ENCODE peak calls at places on chromosomes 11 and 22, in ten cellular contexts. One of them, this sample, is unnamed.

GRCh38 chr11:110830344-110831141 is 118.3 kb upstream of the ARHGAP20 start:
- DNase-seq in left lung: no peak
- DNase-seq in PC-3: no peak
- DNase-seq in PC-9: no peak
- DNase-seq in colonic mucosa: no peak
- DNase-seq in HCT116: no peak
- DNase-seq in sigmoid colon: no peak
- DNase-seq in Caco-2: no peak
- DNase-seq in heart right ventricle: no peak
- DNase-seq in heart left ventricle: no peak
- DNase-seq in this sample: no peak

GRCh38 chr11:44611687-44612437 is 46.4 kb downstream of the CD82 start:
- DNase-seq in PC-3: no peak
- DNase-seq in Caco-2: no peak
- DNase-seq in sigmoid colon: no peak
- DNase-seq in PC-9: no peak
- DNase-seq in heart right ventricle: peak; percentile 41
- DNase-seq in left lung: no peak
- DNase-seq in HCT116: no peak
- DNase-seq in colonic mucosa: no peak
- DNase-seq in heart left ventricle: no peak
- DNase-seq in this sample: no peak

GRCh38 chr11:17762309-17762974 is 27.9 kb downstream of the KCNC1 start:
- DNase-seq in left lung: peak; percentile 31
- DNase-seq in PC-9: no peak
- DNase-seq in Caco-2: no peak
- DNase-seq in heart right ventricle: no peak
- DNase-seq in heart left ventricle: no peak
- DNase-seq in sigmoid colon: no peak
- DNase-seq in colonic mucosa: no peak
- DNase-seq in HCT116: peak; percentile 28
- DNase-seq in PC-3: peak; percentile 32
- DNase-seq in this sample: no peak

GRCh38 chr22:22928666-22929380 is 41.2 kb downstream of the IGLL5 start:
- DNase-seq in heart left ventricle: peak; percentile 39
- DNase-seq in colonic mucosa: peak; percentile 28
- DNase-seq in sigmoid colon: no peak
- DNase-seq in PC-9: no peak
- DNase-seq in heart right ventricle: peak; percentile 35
- DNase-seq in PC-3: peak; percentile 40
- DNase-seq in Caco-2: no peak
- DNase-seq in HCT116: no peak
- DNase-seq in left lung: peak; percentile 67
- DNase-seq in this sample: no peak

GRCh38 chr11:77030834-77031414 is 3.3 kb upstream of the B3GNT6 start:
- DNase-seq in sigmoid colon: no peak
- DNase-seq in heart right ventricle: no peak
- DNase-seq in colonic mucosa: peak; percentile 15
- DNase-seq in left lung: no peak
- DNase-seq in PC-9: no peak
- DNase-seq in PC-3: no peak
- DNase-seq in HCT116: no peak
- DNase-seq in heart left ventricle: no peak
- DNase-seq in Caco-2: no peak
- DNase-seq in this sample: no peak

GRCh38 chr22:35795476-35795875 is 77.8 kb downstream of the APOL5 start:
- DNase-seq in PC-9: no peak
- DNase-seq in heart right ventricle: no peak
- DNase-seq in colonic mucosa: no peak
- DNase-seq in PC-3: peak; percentile 20
- DNase-seq in HCT116: no peak
- DNase-seq in left lung: no peak
- DNase-seq in heart left ventricle: no peak
- DNase-seq in sigmoid colon: no peak
- DNase-seq in Caco-2: no peak
- DNase-seq in this sample: no peak

GRCh38 chr11:74437441-74437840 is 29.9 kb downstream of the KCNE3 start:
- DNase-seq in heart left ventricle: no peak
- DNase-seq in PC-3: peak; percentile 31
- DNase-seq in Caco-2: no peak
- DNase-seq in colonic mucosa: no peak
- DNase-seq in HCT116: no peak
- DNase-seq in heart right ventricle: no peak
- DNase-seq in sigmoid colon: no peak
- DNase-seq in PC-9: no peak
- DNase-seq in left lung: no peak
- DNase-seq in this sample: no peak

GRCh38 chr11:3859373-3859881 is 4.0 kb downstream of the STIM1 start:
- DNase-seq in heart left ventricle: peak; percentile 86
- DNase-seq in colonic mucosa: peak; percentile 69
- DNase-seq in Caco-2: no peak
- DNase-seq in heart right ventricle: peak; percentile 80
- DNase-seq in sigmoid colon: no peak
- DNase-seq in PC-9: no peak
- DNase-seq in HCT116: no peak
- DNase-seq in left lung: no peak
- DNase-seq in PC-3: no peak
- DNase-seq in this sample: peak; percentile 82

GRCh38 chr11:34724973-34725372 is 104.1 kb downstream of the EHF start:
- DNase-seq in heart right ventricle: no peak
- DNase-seq in sigmoid colon: no peak
- DNase-seq in HCT116: no peak
- DNase-seq in colonic mucosa: no peak
- DNase-seq in left lung: no peak
- DNase-seq in PC-3: no peak
- DNase-seq in PC-9: no peak
- DNase-seq in Caco-2: no peak
- DNase-seq in heart left ventricle: no peak
- DNase-seq in this sample: no peak

GRCh38 chr22:43168416-43169309 is 17.3 kb downstream of the TSPO start:
- DNase-seq in sigmoid colon: no peak
- DNase-seq in PC-9: no peak
- DNase-seq in HCT116: no peak
- DNase-seq in heart left ventricle: peak; percentile 32
- DNase-seq in heart right ventricle: no peak
- DNase-seq in colonic mucosa: no peak
- DNase-seq in PC-3: no peak
- DNase-seq in Caco-2: no peak
- DNase-seq in left lung: no peak
- DNase-seq in this sample: no peak

GRCh38 chr11:2929880-2930704 is 872 bp upstream of the PHLDA2 start:
- DNase-seq in PC-9: no peak
- DNase-seq in colonic mucosa: peak; percentile 79
- DNase-seq in heart right ventricle: no peak
- DNase-seq in heart left ventricle: peak; percentile 38
- DNase-seq in PC-3: peak; percentile 72
- DNase-seq in HCT116: peak; percentile 46
- DNase-seq in left lung: peak; percentile 88
- DNase-seq in Caco-2: peak; percentile 69
- DNase-seq in sigmoid colon: peak; percentile 70
- DNase-seq in this sample: peak; percentile 21

GRCh38 chr11:2318123-2318522 is 16.3 kb downstream of the TSPAN32 start:
- DNase-seq in left lung: no peak
- DNase-seq in sigmoid colon: peak; percentile 6
- DNase-seq in heart left ventricle: no peak
- DNase-seq in HCT116: no peak
- DNase-seq in PC-9: no peak
- DNase-seq in PC-3: no peak
- DNase-seq in Caco-2: no peak
- DNase-seq in heart right ventricle: no peak
- DNase-seq in colonic mucosa: no peak
- DNase-seq in this sample: no peak

GRCh38 chr11:67120881-67121710 is 2.0 kb downstream of the KDM2A start:
- DNase-seq in HCT116: no peak
- DNase-seq in sigmoid colon: peak; percentile 70
- DNase-seq in PC-9: peak; percentile 18
- DNase-seq in heart left ventricle: no peak
- DNase-seq in colonic mucosa: peak; percentile 55
- DNase-seq in Caco-2: peak; percentile 20
- DNase-seq in left lung: no peak
- DNase-seq in PC-3: peak; percentile 43
- DNase-seq in heart right ventricle: peak; percentile 13
- DNase-seq in this sample: peak; percentile 51

DNA sequence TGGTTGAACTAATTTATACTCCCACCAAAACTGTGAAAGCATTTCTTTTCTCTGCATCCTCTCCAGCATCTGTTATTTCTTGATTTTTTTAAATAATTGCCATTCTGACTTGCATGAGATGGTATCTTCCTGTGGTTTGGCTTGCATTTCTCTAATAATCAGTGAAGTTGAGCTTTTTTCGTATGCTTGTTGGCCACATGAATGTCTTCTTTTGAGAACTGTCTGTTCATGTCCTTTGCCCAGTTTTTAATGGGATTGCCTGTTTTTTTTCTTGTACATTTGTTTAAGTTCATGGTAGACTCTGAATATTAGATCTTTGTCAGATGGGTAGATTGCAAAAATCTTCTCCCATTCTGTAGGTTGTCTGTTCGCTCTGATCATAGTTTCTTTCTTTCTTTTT is 46.1 kb downstream of the MS4A13 start:
- DNase-seq in Caco-2: no peak
- DNase-seq in PC-9: no peak
- DNase-seq in colonic mucosa: no peak
- DNase-seq in PC-3: no peak
- DNase-seq in sigmoid colon: no peak
- DNase-seq in heart right ventricle: no peak
- DNase-seq in HCT116: no peak
- DNase-seq in left lung: no peak
- DNase-seq in heart left ventricle: no peak
- DNase-seq in this sample: no peak
- H3K9me3 ChIP-seq in Caco-2: no peaks in the 10 kb centered on the region
- H3K9me3 ChIP-seq in PC-9: peaks cover 6% of the 10 kb centered on the region
- H3K9me3 ChIP-seq in colonic mucosa: no peaks in the 10 kb centered on the region
- H3K9me3 ChIP-seq in PC-3: no peaks in the 10 kb centered on the region
- H3K9me3 ChIP-seq in sigmoid colon: no peaks in the 10 kb centered on the region
- H3K9me3 ChIP-seq in heart right ventricle: peaks cover 2% of the 10 kb centered on the region
- H3K9me3 ChIP-seq in HCT116: no peaks in the 10 kb centered on the region
- H3K9me3 ChIP-seq in left lung: no peaks in the 10 kb centered on the region
- H3K9me3 ChIP-seq in heart left ventricle: peaks cover 39% of the 10 kb centered on the region
- H3K9me3 ChIP-seq in this sample: no peaks in the 10 kb centered on the region

GRCh38 chr22:19942071-19942885 is 660 bp upstream of the TXNRD2 start:
- DNase-seq in Caco-2: peak; percentile 30
- DNase-seq in colonic mucosa: no peak
- DNase-seq in heart right ventricle: peak; percentile 44
- DNase-seq in PC-9: no peak
- DNase-seq in HCT116: no peak
- DNase-seq in left lung: peak; percentile 79
- DNase-seq in heart left ventricle: peak; percentile 40
- DNase-seq in sigmoid colon: peak; percentile 73
- DNase-seq in PC-3: no peak
- DNase-seq in this sample: peak; percentile 73

GRCh38 chr22:19942886-19943664 is 1.5 kb upstream of the TXNRD2 start:
- DNase-seq in HCT116: no peak
- DNase-seq in PC-3: peak; percentile 28
- DNase-seq in sigmoid colon: peak; percentile 81
- DNase-seq in colonic mucosa: no peak
- DNase-seq in heart right ventricle: peak; percentile 30
- DNase-seq in Caco-2: no peak
- DNase-seq in left lung: peak; percentile 45
- DNase-seq in PC-9: no peak
- DNase-seq in heart left ventricle: peak; percentile 42
- DNase-seq in this sample: peak; percentile 75

GRCh38 chr22:19940536-19941364 is 822 bp upstream of the COMT start:
- DNase-seq in PC-3: no peak
- DNase-seq in HCT116: no peak
- DNase-seq in heart right ventricle: no peak
- DNase-seq in sigmoid colon: peak; percentile 65
- DNase-seq in colonic mucosa: no peak
- DNase-seq in Caco-2: no peak
- DNase-seq in left lung: peak; percentile 57
- DNase-seq in heart left ventricle: peak; percentile 33
- DNase-seq in PC-9: no peak
- DNase-seq in this sample: no peak

GRCh38 chr22:19941365-19942070 is at the start of the genes COMT and TXNRD2:
- DNase-seq in left lung: peak; percentile 95
- DNase-seq in colonic mucosa: peak; percentile 74
- DNase-seq in heart right ventricle: peak; percentile 65
- DNase-seq in HCT116: no peak
- DNase-seq in PC-3: peak; percentile 57
- DNase-seq in sigmoid colon: peak; percentile 82
- DNase-seq in PC-9: peak; percentile 50
- DNase-seq in heart left ventricle: peak; percentile 82
- DNase-seq in Caco-2: peak; percentile 88
- DNase-seq in this sample: peak; percentile 61

GRCh38 chr22:19943665-19944026 is 2.0 kb upstream of the TXNRD2 start:
- DNase-seq in sigmoid colon: peak; percentile 61
- DNase-seq in PC-9: no peak
- DNase-seq in colonic mucosa: no peak
- DNase-seq in left lung: peak; percentile 27
- DNase-seq in PC-3: no peak
- DNase-seq in heart right ventricle: no peak
- DNase-seq in Caco-2: no peak
- DNase-seq in HCT116: no peak
- DNase-seq in heart left ventricle: peak; percentile 27
- DNase-seq in this sample: no peak
- TF ChIP-seq CTCF in sigmoid colon: no peak
- TF ChIP-seq CTCF in PC-9: no peak
- TF ChIP-seq CTCF in colonic mucosa: no peak
- TF ChIP-seq CTCF in left lung: no peak
- TF ChIP-seq CTCF in PC-3: no peak
- TF ChIP-seq CTCF in heart right ventricle: no peak
- TF ChIP-seq CTCF in Caco-2: no peak
- TF ChIP-seq CTCF in HCT116: peak; percentile 16
- TF ChIP-seq CTCF in heart left ventricle: no peak
- TF ChIP-seq CTCF in this sample: no peak

GRCh38 chr11:50188040-50188439 is 155.4 kb downstream of the OR4C45 start:
- DNase-seq in heart right ventricle: no peak
- DNase-seq in Caco-2: no peak
- DNase-seq in sigmoid colon: no peak
- DNase-seq in colonic mucosa: no peak
- DNase-seq in PC-3: no peak
- DNase-seq in left lung: no peak
- DNase-seq in HCT116: no peak
- DNase-seq in PC-9: no peak
- DNase-seq in heart left ventricle: no peak
- DNase-seq in this sample: no peak
- H3K9me3 ChIP-seq in heart right ventricle: no peaks in the 10 kb centered on the region
- H3K9me3 ChIP-seq in Caco-2: no peaks in the 10 kb centered on the region
- H3K9me3 ChIP-seq in sigmoid colon: peaks cover 2% of the 10 kb centered on the region
- H3K9me3 ChIP-seq in colonic mucosa: peaks cover 4% of the 10 kb centered on the region
- H3K9me3 ChIP-seq in PC-3: peaks cover 4% of the 10 kb centered on the region
- H3K9me3 ChIP-seq in left lung: no peaks in the 10 kb centered on the region
- H3K9me3 ChIP-seq in HCT116: peaks cover 3% of the 10 kb centered on the region
- H3K9me3 ChIP-seq in PC-9: no peaks in the 10 kb centered on the region
- H3K9me3 ChIP-seq in heart left ventricle: no peaks in the 10 kb centered on the region
- H3K9me3 ChIP-seq in this sample: peaks cover 5% of the 10 kb centered on the region

DNA sequence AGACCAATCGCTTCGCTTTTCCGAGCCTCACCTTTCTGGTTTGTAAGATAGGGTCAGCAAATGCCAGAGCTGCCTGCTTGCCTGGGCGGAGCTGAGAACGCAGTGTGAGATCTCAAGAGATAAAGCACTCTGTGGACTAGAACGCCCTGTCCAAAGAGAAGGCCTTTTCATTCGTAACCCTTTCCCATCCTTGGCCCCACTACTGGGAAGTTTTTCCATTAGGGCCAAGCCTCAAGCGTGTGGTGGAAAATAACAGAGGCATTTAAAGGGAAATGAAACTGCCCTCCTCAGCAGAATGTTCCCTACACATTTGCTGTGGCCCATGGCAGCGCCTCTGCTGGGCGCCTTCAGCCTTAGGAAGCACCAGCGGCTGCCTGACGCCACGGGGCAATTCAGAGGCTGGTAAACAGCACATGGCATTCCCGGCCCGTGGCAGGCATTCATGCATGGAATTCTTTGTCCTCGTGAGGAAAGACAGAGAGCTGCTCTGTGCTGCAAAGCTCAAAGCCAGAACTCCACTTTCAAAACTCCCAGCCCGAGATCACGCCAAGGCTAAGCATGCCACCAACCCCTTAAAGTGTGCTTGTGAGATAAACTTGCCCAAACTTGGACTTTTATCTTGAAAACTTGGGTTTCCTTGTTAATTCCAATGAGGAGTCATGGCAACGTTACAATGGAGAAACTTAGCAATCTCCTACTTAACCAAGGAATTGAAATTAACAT is 38.1 kb downstream of the AHNAK start:
- DNase-seq in sigmoid colon: peak; percentile 96
- DNase-seq in PC-3: peak; percentile 85
- DNase-seq in HCT116: peak; percentile 39
- DNase-seq in heart right ventricle: peak; percentile 80
- DNase-seq in heart left ventricle: peak; percentile 92
- DNase-seq in colonic mucosa: peak; percentile 78
- DNase-seq in PC-9: peak; percentile 86
- DNase-seq in Caco-2: peak; percentile 79
- DNase-seq in left lung: peak; percentile 87
- DNase-seq in this sample: peak; percentile 92
- TF ChIP-seq CTCF in sigmoid colon: peak; percentile 33
- TF ChIP-seq CTCF in PC-3: peak; percentile 75
- TF ChIP-seq CTCF in HCT116: peak; percentile 77
- TF ChIP-seq CTCF in heart right ventricle: peak; percentile 64
- TF ChIP-seq CTCF in heart left ventricle: peak; percentile 62
- TF ChIP-seq CTCF in colonic mucosa: peak; percentile 58
- TF ChIP-seq CTCF in PC-9: peak; percentile 57
- TF ChIP-seq CTCF in Caco-2: peak; percentile 74
- TF ChIP-seq CTCF in left lung: peak; percentile 27
- TF ChIP-seq CTCF in this sample: peak; percentile 49